ENCODE peak calls at places on chromosome 10, in five cellular contexts. J is H1, Q is A549, K is HepG2, W is GM12878. O is an unnamed sample.

GRCh38 chr10:95350212-95350829 is 59.5 kb upstream of the PDLIM1 start:
- DNase-seq in W (no peak), K (peak; percentile 70), J (no peak), Q (no peak), O (no peak)

GRCh38 chr10:31697271-31698168 is 231.1 kb downstream of the ARHGAP12 start:
- DNase-seq in K (no peak), J (no peak), W (no peak), Q (no peak), O (no peak)

GRCh38 chr10:57959318-57960003 is 308.2 kb downstream of the IPMK start:
- DNase-seq in Q (no peak), W (no peak), K (no peak), J (no peak), O (no peak)

GRCh38 chr10:60943372-60944158 is 420 bp downstream of the RHOBTB1 start:
- DNase-seq in J (peak; percentile 43), W (no peak), Q (peak; percentile 42), K (peak; percentile 36), O (peak; percentile 57)

GRCh38 chr10:127153166-127153565 is 43.2 kb downstream of the INSYN2A start:
- DNase-seq in Q (no peak), W (no peak), J (no peak), K (no peak), O (no peak)

GRCh38 chr10:72335394-72336258 is 19.1 kb downstream of the DNAJB12 start:
- DNase-seq in Q (no peak), K (no peak), W (no peak), J (no peak), O (no peak)

GRCh38 chr10:74334221-74334620 is 183.2 kb downstream of the ADK start:
- DNase-seq in K (no peak), J (no peak), Q (no peak), W (no peak), O (no peak)

GRCh38 chr10:124849111-124849773 is 47.6 kb downstream of the ABRAXAS2 start:
- DNase-seq in W (no peak), K (no peak), J (no peak), Q (no peak), O (no peak)

GRCh38 chr10:7672366-7673134 is 5.8 kb upstream of the ITIH5 start:
- DNase-seq in Q (no peak), J (no peak), W (no peak), K (no peak), O (no peak)

GRCh38 chr10:25888627-25889026 is 45.4 kb upstream of the MYO3A start:
- DNase-seq in J (no peak), K (no peak), Q (no peak), W (no peak), O (peak; percentile 1)

DNA sequence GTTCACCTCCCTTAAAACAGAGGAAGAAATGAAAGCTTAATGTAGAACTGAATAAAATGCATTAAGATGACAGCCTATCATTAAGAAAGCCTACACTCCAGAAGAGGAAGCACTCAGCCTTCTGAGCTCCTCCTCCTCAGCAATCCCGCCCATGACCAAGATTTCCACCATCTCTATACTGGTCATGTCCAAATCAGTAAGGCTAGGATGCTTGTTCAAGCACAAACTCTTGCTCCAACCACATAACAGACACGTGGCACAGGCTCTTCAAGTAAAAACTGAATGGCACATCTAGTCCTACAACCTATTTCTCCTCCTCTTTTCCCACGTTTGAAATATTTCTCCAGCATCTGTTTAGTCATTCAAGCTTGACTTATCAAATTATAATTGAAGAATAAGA is 454.1 kb downstream of the PARD3 start:
- DNase-seq in K (no peak), Q (no peak), W (no peak), J (no peak), O (no peak)
- TF ChIP-seq HDAC2 in K (no peak), Q (no peak), W (no peak), J (no peak), O (no peak)

DNA sequence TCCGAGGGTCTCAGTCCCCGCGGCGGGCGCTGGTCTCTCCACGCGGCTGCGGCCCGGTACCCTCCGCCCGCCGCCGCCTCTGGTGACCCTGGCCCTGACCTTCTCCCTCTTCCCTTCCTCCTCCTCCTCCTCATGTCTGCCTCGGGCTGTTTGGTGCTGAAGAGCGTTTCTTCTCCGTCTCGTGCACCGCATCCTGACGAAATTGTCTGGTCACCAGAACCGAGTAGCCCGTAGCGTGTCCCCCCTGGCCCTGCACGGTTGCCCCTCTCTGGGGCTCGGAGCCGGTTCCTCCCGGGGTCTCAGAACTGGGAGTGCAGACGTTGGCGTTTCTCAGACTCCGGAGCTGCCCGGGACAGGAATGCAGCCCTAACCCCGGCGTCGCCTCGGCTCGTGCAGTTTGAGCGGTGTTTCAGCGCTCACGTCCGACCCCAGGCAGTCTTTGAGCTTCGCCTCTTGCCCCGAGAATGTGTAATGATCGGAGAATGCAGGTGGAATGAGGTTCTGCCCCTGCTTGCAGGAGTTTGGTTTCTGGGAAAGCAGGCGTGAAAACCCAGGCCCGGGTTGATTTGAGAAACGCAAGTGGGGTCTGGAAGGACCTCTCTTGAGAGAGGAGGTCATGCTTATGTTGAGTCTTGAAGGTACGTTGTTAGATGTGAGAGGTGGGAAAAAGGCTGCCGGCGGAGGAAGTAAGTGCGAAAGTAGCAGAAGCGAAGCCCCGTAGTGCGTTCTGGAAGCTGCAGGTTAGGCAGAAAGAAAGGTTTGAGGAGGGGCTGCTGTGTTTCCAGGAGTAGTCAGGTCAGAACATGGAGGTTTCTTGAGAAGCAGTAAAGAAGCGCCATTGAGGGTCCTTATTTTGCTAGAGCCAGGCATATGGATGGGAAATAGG is 743 bp downstream of the RBM17 start:
- DNase-seq in W (no peak), Q (no peak), J (no peak), K (peak; percentile 48), O (no peak)
- TF ChIP-seq HDAC2 in W (no peak), Q (no peak), J (no peak), K (no peak), O (no peak)

DNA sequence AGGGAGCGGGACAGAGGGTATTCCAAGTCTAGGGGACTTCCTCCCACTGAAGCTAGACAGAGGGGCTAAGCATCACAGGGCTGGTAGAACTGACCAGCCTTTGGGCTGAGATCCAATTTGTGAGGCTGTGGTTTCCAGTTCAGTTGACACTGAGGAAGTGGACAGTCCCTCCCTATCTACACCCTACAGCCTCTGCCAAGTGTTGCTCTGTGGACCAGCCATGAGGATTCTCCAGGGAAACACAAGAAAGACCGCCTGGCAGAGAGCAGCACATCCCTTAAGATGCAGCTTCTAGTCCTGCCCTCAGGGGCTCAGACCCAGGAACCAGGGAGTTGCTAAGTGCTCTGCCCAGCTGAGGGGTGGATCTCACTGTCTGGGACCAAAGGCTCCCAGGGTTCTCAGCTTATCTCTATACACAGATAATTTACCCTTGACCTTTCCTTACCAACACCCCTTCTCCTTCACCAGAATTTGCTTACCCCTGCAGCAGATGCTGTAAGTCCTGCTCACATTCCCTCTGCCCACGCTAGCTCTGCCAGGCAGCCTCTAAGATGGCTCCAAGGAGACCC is 252.0 kb downstream of the SKIDA1 start:
- DNase-seq in W (no peak), J (no peak), Q (no peak), K (no peak), O (peak; percentile 20)
- TF ChIP-seq HDAC2 in W (no peak), J (no peak), Q (no peak), K (no peak), O (no peak)

GRCh38 chr10:30178565-30178964 is 119.2 kb upstream of the JCAD start:
- DNase-seq in K (no peak), W (no peak), Q (no peak), J (no peak), O (no peak)

GRCh38 chr10:30184397-30185033 is 125.1 kb upstream of the JCAD start:
- DNase-seq in K (no peak), J (no peak), Q (no peak), W (no peak), O (no peak)

GRCh38 chr10:30185916-30186315 is 126.5 kb upstream of the JCAD start:
- DNase-seq in Q (no peak), W (no peak), K (no peak), J (no peak), O (no peak)

GRCh38 chr10:30183076-30183402 is 123.7 kb upstream of the JCAD start:
- DNase-seq in Q (no peak), J (no peak), W (no peak), K (no peak), O (no peak)

DNA sequence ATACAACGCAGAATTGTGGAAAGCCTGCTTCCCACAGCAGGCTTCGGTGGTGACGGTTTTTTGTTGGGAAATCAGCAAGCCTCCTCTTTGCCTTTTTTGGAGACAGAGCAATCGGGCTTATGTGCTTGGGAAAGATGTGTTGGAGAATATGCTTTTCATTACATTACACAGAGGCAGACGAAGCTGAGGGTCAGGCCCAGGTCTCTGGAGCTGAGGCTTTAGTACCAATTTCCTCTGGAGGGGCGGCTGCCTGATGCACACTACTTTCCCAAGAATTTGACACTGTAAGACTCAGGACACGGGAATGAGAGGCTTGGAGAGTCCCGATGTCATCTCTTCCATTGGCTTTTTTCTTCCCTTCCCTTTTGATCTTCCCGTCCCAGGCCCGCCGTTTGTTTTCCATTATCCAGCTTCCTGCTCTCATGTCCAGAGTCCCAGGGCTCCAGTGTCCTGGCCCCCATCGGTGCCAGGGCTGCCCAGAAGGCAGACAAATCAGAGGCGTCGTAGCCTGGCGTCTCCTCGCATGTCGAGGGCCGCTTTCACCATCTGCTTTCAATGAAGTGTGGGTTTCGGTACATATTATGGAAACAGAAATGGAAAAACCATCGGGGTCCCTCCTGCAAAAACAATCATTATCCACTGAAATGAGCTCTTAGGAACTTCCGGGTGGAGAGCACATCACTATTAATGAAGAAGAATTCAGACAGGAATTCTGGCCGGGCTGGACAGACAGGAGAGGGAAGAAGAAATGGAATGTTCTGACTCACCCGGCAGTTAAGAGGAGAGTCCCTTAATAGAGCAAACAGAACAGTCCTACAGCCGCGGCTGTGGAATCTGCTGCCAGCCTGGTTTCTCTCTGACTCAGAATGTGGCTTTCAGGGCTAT is 123.0 kb upstream of the JCAD start:
- DNase-seq in Q (peak; percentile 80), W (no peak), J (no peak), K (peak; percentile 59), O (no peak)
- TF ChIP-seq HDAC2 in Q (no peak), W (no peak), J (no peak), K (no peak), O (no peak)

GRCh38 chr10:79256264-79256806 is 90.9 kb upstream of the PPIF start:
- DNase-seq in K (no peak), Q (no peak), J (no peak), W (no peak), O (no peak)
- TF ChIP-seq HDAC2 in K (no peak), Q (no peak), J (no peak), W (no peak), O (no peak)

GRCh38 chr10:49667991-49668390 is 11.5 kb upstream of the C10orf53 start:
- DNase-seq in W (no peak), K (no peak), Q (no peak), J (no peak), O (no peak)

GRCh38 chr10:49666685-49667084 is 12.8 kb upstream of the C10orf53 start:
- DNase-seq in Q (no peak), K (no peak), J (no peak), W (no peak), O (no peak)

GRCh38 chr10:49664842-49665355 is 14.6 kb upstream of the C10orf53 start:
- DNase-seq in Q (no peak), K (no peak), J (no peak), W (no peak), O (no peak)

GRCh38 chr10:49664006-49664841 is 15.2 kb upstream of the C10orf53 start:
- DNase-seq in K (no peak), W (no peak), Q (no peak), J (no peak), O (no peak)

DNA sequence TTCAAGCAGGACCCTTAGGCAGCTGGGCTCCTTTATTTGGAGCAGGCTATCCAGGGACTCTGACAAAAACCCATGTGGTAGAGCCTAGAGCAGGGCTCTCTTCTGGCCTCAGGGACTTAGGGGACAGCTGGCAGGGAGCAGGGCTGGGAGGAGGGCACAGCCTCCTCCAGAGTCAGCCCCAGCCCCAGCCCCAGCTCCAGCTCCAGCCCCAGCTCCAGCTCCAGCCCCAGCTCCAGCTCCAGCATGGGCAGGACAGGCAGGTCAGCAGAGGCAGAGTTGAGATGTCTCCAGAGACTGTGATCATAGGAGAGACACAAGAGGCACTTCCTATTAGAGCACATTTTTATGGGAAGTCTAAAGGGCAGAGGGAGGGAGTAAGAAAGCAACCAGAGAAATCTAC is 13.4 kb upstream of the C10orf53 start:
- DNase-seq in K (no peak), W (no peak), Q (no peak), J (no peak), O (no peak)
- TF ChIP-seq HDAC2 in K (no peak), W (no peak), Q (no peak), J (no peak), O (no peak)